ENCODE peak calls at places on chromosomes 13 and 19, in seven cellular contexts. Q, O, Y, P, X, I and K are unnamed samples.

GRCh38 chr19:48506138-48506733 is 5.4 kb downstream of the LMTK3 start:
- DNase-seq in Q (no peak), O (no peak), Y (peak), P (no peak), X (no peak), I (no peak), K (no peak)

GRCh38 chr13:52127783-52128702 is 830 bp downstream of the NEK5 start:
- DNase-seq in Q (peak), O (peak), Y (peak), P (peak), X (peak), I (peak), K (peak)

GRCh38 chr13:40187324-40187795 is 479.1 kb downstream of the FOXO1 start:
- DNase-seq in Q (peak), O (peak), Y (no peak), P (no peak), X (no peak), I (no peak), K (no peak)

GRCh38 chr19:802888-803561 is 5.8 kb downstream of the PTBP1 start:
- DNase-seq in Q (no peak), O (no peak), Y (no peak), P (no peak), X (no peak), I (peak), K (no peak)

GRCh38 chr19:2047449-2048103 is 3.5 kb downstream of the MKNK2 start:
- DNase-seq in Q (no peak), O (no peak), Y (no peak), P (peak), X (no peak), I (peak), K (peak)

GRCh38 chr19:46601318-46602224 is at the start of gene CALM3:
- DNase-seq in Q (no peak), O (no peak), Y (peak), P (peak), X (no peak), I (no peak), K (no peak)

GRCh38 chr13:43289458-43290255 is 266.3 kb downstream of the DNAJC15 start:
- DNase-seq in Q (no peak), O (no peak), Y (no peak), P (no peak), X (no peak), I (no peak), K (no peak)

GRCh38 chr13:76012091-76012721 is 376.1 kb downstream of the LMO7 start:
- DNase-seq in Q (no peak), O (no peak), Y (no peak), P (no peak), X (no peak), I (peak), K (no peak)

GRCh38 chr19:39934584-39935233 is at the start of gene FCGBP:
- DNase-seq in Q (no peak), O (no peak), Y (no peak), P (no peak), X (no peak), I (no peak), K (no peak)

GRCh38 chr19:11261431-11261901 is 858 bp downstream of the DOCK6 start:
- DNase-seq in Q (no peak), O (no peak), Y (no peak), P (no peak), X (no peak), I (no peak), K (peak)

GRCh38 chr19:14146789-14147216 is 10.4 kb upstream of the ASF1B start:
- DNase-seq in Q (no peak), O (no peak), Y (peak), P (no peak), X (no peak), I (peak), K (no peak)

GRCh38 chr19:40510526-40511115 is 43.8 kb downstream of the SPTBN4 start:
- DNase-seq in Q (no peak), O (no peak), Y (no peak), P (no peak), X (no peak), I (peak), K (no peak)

GRCh38 chr19:34430738-34431625 is 2.8 kb downstream of the UBA2 start:
- DNase-seq in Q (peak), O (no peak), Y (peak), P (no peak), X (no peak), I (peak), K (no peak)

GRCh38 chr13:113620036-113620435 is 35.5 kb downstream of the TFDP1 start:
- DNase-seq in Q (no peak), O (no peak), Y (no peak), P (no peak), X (no peak), I (no peak), K (peak)

GRCh38 chr13:113729329-113730019 is 29.6 kb upstream of the TMEM255B start:
- DNase-seq in Q (no peak), O (no peak), Y (peak), P (peak), X (no peak), I (no peak), K (peak)

GRCh38 chr13:71979616-71980015 is 112.6 kb upstream of the DACH1 start:
- DNase-seq in Q (no peak), O (no peak), Y (no peak), P (no peak), X (no peak), I (peak), K (no peak)